ENCODE peak calls at places on chromosomes 1 and 21, in seven cellular contexts. X is T-helper 2 cell, I is amniotic stem cell, Q is aorta, V is right lobe of liver, T is fibroblast of pulmonary artery, F is HS-5. Y is an unnamed sample.

GRCh38 chr1:67614511-67614934 is 70.5 kb upstream of the GADD45A start:
- DNase-seq in X (no peak), I (no peak), Q (no peak), V (no peak), T (peak), F (no peak), Y (no peak)

GRCh38 chr21:46424062-46424591 is 34.6 kb upstream of the DIP2A start:
- DNase-seq in X (peak), I (no peak), Q (peak), V (no peak), T (no peak), F (no peak), Y (no peak)

GRCh38 chr1:237709355-237709754 is 181.4 kb downstream of the ZP4 start:
- DNase-seq in X (no peak), I (no peak), Q (no peak), V (no peak), T (no peak), F (no peak), Y (no peak)

GRCh38 chr1:214102907-214103306 is 115.1 kb downstream of the PROX1 start:
- DNase-seq in X (no peak), I (peak), Q (no peak), V (no peak), T (peak), F (peak), Y (no peak)

GRCh38 chr21:20661221-20661620 is 337.0 kb upstream of the NCAM2 start:
- DNase-seq in X (no peak), I (no peak), Q (no peak), V (no peak), T (no peak), F (no peak), Y (no peak)

GRCh38 chr1:55980574-55980973 is 598.8 kb downstream of the PLPP3 start:
- DNase-seq in X (no peak), I (no peak), Q (no peak), V (no peak), T (peak), F (no peak), Y (no peak)

GRCh38 chr1:183787704-183788103 is 17.2 kb upstream of the RGL1 start:
- DNase-seq in X (no peak), I (no peak), Q (no peak), V (no peak), T (no peak), F (no peak), Y (no peak)

GRCh38 chr21:45982256-45982757 is 737 bp downstream of the COL6A1 start:
- DNase-seq in X (no peak), I (no peak), Q (peak), V (peak), T (no peak), F (no peak), Y (no peak)

GRCh38 chr21:43372663-43373386 is 54.1 kb downstream of the SIK1 start:
- DNase-seq in X (no peak), I (no peak), Q (no peak), V (peak), T (no peak), F (no peak), Y (peak)

GRCh38 chr1:98001764-98002163 is 80.9 kb upstream of the DPYD start:
- DNase-seq in X (no peak), I (no peak), Q (no peak), V (no peak), T (peak), F (no peak), Y (no peak)

GRCh38 chr1:243799908-243800307 is 50.1 kb downstream of the AKT3 start:
- DNase-seq in X (no peak), I (no peak), Q (no peak), V (no peak), T (peak), F (no peak), Y (no peak)

GRCh38 chr1:55050283-55050682 is 10.9 kb downstream of the PCSK9 start:
- DNase-seq in X (no peak), I (no peak), Q (peak), V (no peak), T (peak), F (no peak), Y (no peak)

GRCh38 chr1:152777510-152778137 is 2.7 kb downstream of the LCE1F start:
- DNase-seq in X (no peak), I (no peak), Q (no peak), V (no peak), T (no peak), F (no peak), Y (no peak)

GRCh38 chr1:33334081-33334552 is 13.2 kb upstream of the A3GALT2 start:
- DNase-seq in X (no peak), I (no peak), Q (peak), V (peak), T (peak), F (no peak), Y (peak)

GRCh38 chr1:228009828-228010775 is 3.3 kb downstream of the WNT3A start:
- DNase-seq in X (no peak), I (no peak), Q (peak), V (no peak), T (no peak), F (no peak), Y (peak)

GRCh38 chr21:18832081-18832670 is 428.6 kb upstream of the TMPRSS15 start:
- DNase-seq in X (no peak), I (no peak), Q (no peak), V (no peak), T (no peak), F (no peak), Y (no peak)

GRCh38 chr1:39943471-39944290 is 11.3 kb upstream of the MFSD2A start:
- DNase-seq in X (no peak), I (no peak), Q (no peak), V (no peak), T (no peak), F (no peak), Y (no peak)